ENCODE peak calls at places on chromosomes 5 and 9, in seven cellular contexts. H, V, R, C, U, D and Y are unnamed samples.

GRCh38 chr9:107229146-107229545 is 53.9 kb upstream of the RAD23B start:
- DNase-seq in H (no peak), V (no peak), R (no peak), C (no peak), U (no peak), D (no peak), Y (no peak)

GRCh38 chr9:108521063-108521462 is 334.7 kb downstream of the ACTL7B start:
- DNase-seq in H (peak; percentile 72), V (no peak), R (no peak), C (no peak), U (no peak), D (no peak), Y (no peak)

GRCh38 chr5:102794047-102794446 is 38.9 kb downstream of the PAM start:
- DNase-seq in H (no peak), V (no peak), R (peak; percentile 28), C (no peak), U (no peak), D (no peak), Y (no peak)

GRCh38 chr5:138352722-138353549 is 451 bp downstream of the KDM3B start:
- DNase-seq in H (no peak), V (peak; percentile 56), R (peak; percentile 68), C (peak; percentile 64), U (peak; percentile 46), D (peak; percentile 59), Y (peak; percentile 70)

GRCh38 chr9:79662553-79662956 is 90.8 kb downstream of the TLE4 start:
- DNase-seq in H (no peak), V (no peak), R (peak; percentile 43), C (no peak), U (no peak), D (no peak), Y (no peak)

GRCh38 chr5:147093138-147093537 is 141.7 kb upstream of the STK32A start:
- DNase-seq in H (peak; percentile 49), V (no peak), R (no peak), C (no peak), U (no peak), D (no peak), Y (no peak)

GRCh38 chr5:108629779-108630178 is 117.9 kb upstream of the FER start:
- DNase-seq in H (no peak), V (no peak), R (no peak), C (no peak), U (no peak), D (no peak), Y (no peak)

GRCh38 chr5:129460121-129460950 is at the start of gene ADAMTS19:
- DNase-seq in H (peak; percentile 10), V (peak; percentile 69), R (peak; percentile 76), C (no peak), U (peak; percentile 43), D (no peak), Y (no peak)

GRCh38 chr5:159038907-159039306 is 60.8 kb downstream of the EBF1 start:
- DNase-seq in H (peak; percentile 88), V (no peak), R (no peak), C (no peak), U (no peak), D (peak; percentile 70), Y (no peak)

GRCh38 chr5:174459832-174460448 is 264.4 kb upstream of the MSX2 start:
- DNase-seq in H (no peak), V (no peak), R (no peak), C (no peak), U (no peak), D (no peak), Y (no peak)

GRCh38 chr5:137122075-137122474 is 377.1 kb downstream of the SPOCK1 start:
- DNase-seq in H (peak; percentile 85), V (no peak), R (no peak), C (no peak), U (no peak), D (no peak), Y (no peak)

GRCh38 chr5:10594591-10595210 is 30.8 kb downstream of the ANKRD33B start:
- DNase-seq in H (no peak), V (no peak), R (no peak), C (peak; percentile 43), U (no peak), D (no peak), Y (no peak)

GRCh38 chr9:137217276-137218211 is 4.5 kb downstream of the RNF208 start:
- DNase-seq in H (peak; percentile 24), V (peak; percentile 42), R (peak; percentile 89), C (no peak), U (no peak), D (peak; percentile 60), Y (no peak)

GRCh38 chr9:31089822-31090221 is 1294.6 kb upstream of the ACO1 start:
- DNase-seq in H (no peak), V (no peak), R (no peak), C (no peak), U (no peak), D (no peak), Y (no peak)

GRCh38 chr9:136526625-136527066 is 19.2 kb downstream of the NOTCH1 start:
- DNase-seq in H (no peak), V (no peak), R (no peak), C (no peak), U (no peak), D (no peak), Y (no peak)

GRCh38 chr5:92017786-92018185 is 634.7 kb upstream of the ARRDC3 start:
- DNase-seq in H (peak; percentile 8), V (no peak), R (no peak), C (no peak), U (no peak), D (no peak), Y (no peak)

GRCh38 chr9:36923025-36923625 is 110.9 kb downstream of the PAX5 start:
- DNase-seq in H (no peak), V (no peak), R (no peak), C (no peak), U (no peak), D (no peak), Y (no peak)

GRCh38 chr9:137666505-137666809 is 47.7 kb downstream of the EHMT1 start:
- DNase-seq in H (no peak), V (no peak), R (no peak), C (no peak), U (no peak), D (no peak), Y (no peak)

GRCh38 chr9:101270325-101270701 is 114.5 kb downstream of the BAAT start:
- DNase-seq in H (no peak), V (no peak), R (peak; percentile 27), C (no peak), U (no peak), D (no peak), Y (no peak)

GRCh38 chr9:2008372-2008771 is 6.8 kb upstream of the SMARCA2 start:
- DNase-seq in H (no peak), V (no peak), R (no peak), C (no peak), U (no peak), D (no peak), Y (no peak)
- TF ChIP-seq CTCF in H (no peak), V (no peak), R (no peak), C (no peak), U (no peak), D (no peak), Y (no peak)

GRCh38 chr9:122263699-122264349 is 816 bp downstream of the RBM18 start:
- DNase-seq in H (peak; percentile 34), V (no peak), R (no peak), C (no peak), U (no peak), D (no peak), Y (no peak)

GRCh38 chr9:122268041-122268814 is 3.5 kb downstream of the MRRF start:
- DNase-seq in H (no peak), V (no peak), R (no peak), C (no peak), U (no peak), D (no peak), Y (no peak)

GRCh38 chr9:122262073-122262472 is 2.6 kb downstream of the RBM18 start:
- DNase-seq in H (no peak), V (no peak), R (no peak), C (no peak), U (no peak), D (no peak), Y (no peak)

GRCh38 chr9:122264360-122265264 is at the start of the genes MRRF and RBM18:
- DNase-seq in H (peak; percentile 89), V (peak; percentile 94), R (peak; percentile 95), C (peak; percentile 94), U (peak; percentile 87), D (peak; percentile 88), Y (peak; percentile 94)

GRCh38 chr9:122265265-122265900 is 701 bp downstream of the MRRF start:
- DNase-seq in H (peak; percentile 34), V (no peak), R (peak; percentile 44), C (no peak), U (no peak), D (no peak), Y (no peak)
- TF ChIP-seq CTCF in H (no peak), V (no peak), R (no peak), C (no peak), U (no peak), D (peak; percentile 5), Y (no peak)

GRCh38 chr5:3122216-3122615 is 370.7 kb upstream of the IRX2 start:
- DNase-seq in H (no peak), V (no peak), R (no peak), C (no peak), U (no peak), D (no peak), Y (no peak)

GRCh38 chr5:3118321-3118720 is 366.8 kb upstream of the IRX2 start:
- DNase-seq in H (no peak), V (no peak), R (no peak), C (no peak), U (no peak), D (no peak), Y (no peak)

GRCh38 chr5:3120013-3120412 is 368.5 kb upstream of the IRX2 start:
- DNase-seq in H (no peak), V (no peak), R (no peak), C (no peak), U (no peak), D (no peak), Y (no peak)

GRCh38 chr5:3121813-3122212 is 370.3 kb upstream of the IRX2 start:
- DNase-seq in H (no peak), V (no peak), R (no peak), C (no peak), U (no peak), D (no peak), Y (no peak)

DNA sequence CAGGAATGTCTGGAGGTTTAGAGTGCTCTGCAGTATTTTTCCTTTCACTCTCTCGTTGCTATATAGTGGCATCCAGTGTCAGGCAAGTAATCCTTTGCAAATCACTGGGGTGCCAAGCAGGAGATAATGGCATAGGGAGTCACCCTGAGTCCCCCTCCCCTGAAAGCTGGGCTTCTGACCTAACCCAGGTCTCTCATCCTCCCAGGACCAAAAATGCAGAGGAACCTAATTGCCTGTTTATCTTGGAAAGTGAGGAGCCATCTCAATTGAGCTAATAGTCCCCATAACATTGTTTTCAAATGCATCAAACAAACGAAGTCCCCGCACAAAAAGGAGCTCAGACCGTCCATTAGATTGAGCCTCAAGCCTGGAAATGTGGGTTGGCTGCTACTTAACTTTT is 368.0 kb upstream of the IRX2 start:
- DNase-seq in H (no peak), V (no peak), R (no peak), C (no peak), U (no peak), D (no peak), Y (no peak)
- TF ChIP-seq CTCF in H (no peak), V (no peak), R (no peak), C (no peak), U (no peak), D (no peak), Y (no peak)

DNA sequence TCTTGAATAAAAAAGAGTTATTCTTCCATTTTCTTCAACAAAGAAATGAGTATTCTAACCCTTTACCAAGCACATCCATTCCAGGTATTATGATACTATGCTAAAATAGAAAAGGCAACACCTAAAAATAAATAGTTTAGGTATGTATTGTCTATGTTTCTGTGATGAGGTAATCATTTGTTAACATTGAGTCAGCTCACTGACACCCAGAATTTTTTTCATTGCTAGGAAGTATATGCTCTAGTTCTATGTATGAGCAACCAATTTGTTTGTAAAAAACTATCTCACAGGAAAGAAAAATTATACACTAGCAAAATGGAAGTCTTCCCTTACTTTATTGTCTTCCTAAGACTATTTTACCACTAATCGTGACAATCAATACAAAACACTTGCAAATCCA is 615.6 kb upstream of the GRIN3A start:
- DNase-seq in H (no peak), V (no peak), R (no peak), C (no peak), U (no peak), D (no peak), Y (no peak)
- TF ChIP-seq CTCF in H (no peak), V (no peak), R (no peak), C (no peak), U (no peak), D (no peak), Y (no peak)